ENCODE peak calls at places on chromosomes 1 and 21, in five cellular contexts. E is astrocyte of the spinal cord; Q is lower lobe of right lung; D is stimulated activated CD4-positive, alpha-beta T cell treated with anti-CD3 and anti-CD28 coated beads, Interleukin-12 subunit alpha, Interleukin-12 subunit beta, amount 100 ng/mL, for 4 hours; C is H54. W is an unnamed sample.

GRCh38 chr1:215631489-215631888 is 64.4 kb downstream of the KCTD3 start:
- DNase-seq in E (peak; percentile 51), Q (no peak), D (no peak), C (peak; percentile 46), W (no peak)

GRCh38 chr1:116148967-116149366 is 37.8 kb downstream of the MAB21L3 start:
- DNase-seq in E (no peak), Q (no peak), D (no peak), C (no peak), W (no peak)

GRCh38 chr1:1021860-1022259 is 1.9 kb downstream of the AGRN start:
- DNase-seq in E (peak; percentile 68), Q (no peak), D (no peak), C (peak; percentile 79), W (no peak)

GRCh38 chr1:203462878-203463277 is 12.7 kb upstream of the PRELP start:
- DNase-seq in E (peak; percentile 18), Q (peak; percentile 82), D (no peak), C (peak; percentile 38), W (no peak)

GRCh38 chr1:87629673-87630072 is 301.0 kb downstream of the LMO4 start:
- DNase-seq in E (no peak), Q (no peak), D (no peak), C (no peak), W (no peak)

GRCh38 chr1:113605099-113605498 is 154.2 kb downstream of the PHTF1 start:
- DNase-seq in E (no peak), Q (no peak), D (no peak), C (no peak), W (no peak)

GRCh38 chr1:4029376-4029775 is 129.3 kb upstream of the C1orf174 start:
- DNase-seq in E (no peak), Q (no peak), D (no peak), C (no peak), W (no peak)

GRCh38 chr1:31423418-31423947 is 10.5 kb downstream of the SERINC2 start:
- DNase-seq in E (no peak), Q (peak; percentile 10), D (no peak), C (no peak), W (peak; percentile 71)

GRCh38 chr1:154186177-154186576 is 5.7 kb downstream of the TPM3 start:
- DNase-seq in E (peak; percentile 35), Q (peak; percentile 73), D (peak; percentile 60), C (no peak), W (peak; percentile 38)

GRCh38 chr21:39658066-39658465 is 45.3 kb downstream of the B3GALT5 start:
- DNase-seq in E (no peak), Q (no peak), D (no peak), C (no peak), W (no peak)

GRCh38 chr1:19799233-19799876 is 361 bp downstream of the TMCO4 start:
- DNase-seq in E (peak; percentile 28), Q (peak; percentile 87), D (peak; percentile 54), C (peak; percentile 42), W (no peak)

GRCh38 chr1:224498574-224499170 is 64.1 kb upstream of the WDR26 start:
- DNase-seq in E (no peak), Q (no peak), D (no peak), C (peak; percentile 59), W (no peak)

GRCh38 chr21:18951291-18952038 is 547.9 kb upstream of the TMPRSS15 start:
- DNase-seq in E (peak; percentile 12), Q (no peak), D (no peak), C (peak; percentile 15), W (no peak)

GRCh38 chr1:230752407-230752806 is 5.2 kb downstream of the CAPN9 start:
- DNase-seq in E (no peak), Q (peak; percentile 80), D (no peak), C (no peak), W (no peak)